ENCODE peak calls at places on chromosomes 3 and 15, in eight cellular contexts. One of them, this sample, is unnamed.

GRCh38 chr3:29291262-29291981 is 10.6 kb downstream of the RBMS3 start:
- DNase-seq in A549: no peak
- DNase-seq in lower leg skin: no peak
- DNase-seq in breast epithelium: no peak
- DNase-seq in tibial nerve: no peak
- DNase-seq in right lobe of liver: no peak
- DNase-seq in spleen: no peak
- DNase-seq in prostate gland: no peak
- DNase-seq in this sample: no peak

GRCh38 chr3:22016197-22016596 is 265.2 kb upstream of the ZNF385D start:
- DNase-seq in breast epithelium: no peak
- DNase-seq in lower leg skin: no peak
- DNase-seq in spleen: no peak
- DNase-seq in right lobe of liver: no peak
- DNase-seq in prostate gland: no peak
- DNase-seq in A549: no peak
- DNase-seq in tibial nerve: no peak
- DNase-seq in this sample: no peak

GRCh38 chr3:183460059-183461052 is 31.9 kb upstream of the MCF2L2 start:
- DNase-seq in prostate gland: no peak
- DNase-seq in A549: no peak
- DNase-seq in right lobe of liver: no peak
- DNase-seq in lower leg skin: no peak
- DNase-seq in breast epithelium: no peak
- DNase-seq in tibial nerve: no peak
- DNase-seq in spleen: no peak
- DNase-seq in this sample: no peak

GRCh38 chr3:176737480-176738147 is 459.7 kb downstream of the TBL1XR1 start:
- DNase-seq in prostate gland: no peak
- DNase-seq in lower leg skin: no peak
- DNase-seq in spleen: no peak
- DNase-seq in right lobe of liver: no peak
- DNase-seq in breast epithelium: no peak
- DNase-seq in tibial nerve: no peak
- DNase-seq in A549: no peak
- DNase-seq in this sample: no peak

GRCh38 chr3:101533603-101533968 is 20.6 kb upstream of the SENP7 start:
- DNase-seq in right lobe of liver: no peak
- DNase-seq in tibial nerve: no peak
- DNase-seq in prostate gland: no peak
- DNase-seq in lower leg skin: no peak
- DNase-seq in spleen: no peak
- DNase-seq in A549: no peak
- DNase-seq in breast epithelium: no peak
- DNase-seq in this sample: no peak

GRCh38 chr3:130849111-130849552 is 44.8 kb upstream of the ATP2C1 start:
- DNase-seq in lower leg skin: no peak
- DNase-seq in spleen: no peak
- DNase-seq in prostate gland: peak
- DNase-seq in tibial nerve: no peak
- DNase-seq in breast epithelium: peak
- DNase-seq in right lobe of liver: no peak
- DNase-seq in A549: no peak
- DNase-seq in this sample: peak

GRCh38 chr3:87227104-87227834 is at the start of gene CHMP2B:
- DNase-seq in breast epithelium: peak
- DNase-seq in right lobe of liver: peak
- DNase-seq in tibial nerve: peak
- DNase-seq in spleen: peak
- DNase-seq in A549: peak
- DNase-seq in lower leg skin: peak
- DNase-seq in prostate gland: peak
- DNase-seq in this sample: peak

GRCh38 chr15:80396094-80396493 is 8.1 kb upstream of the ARNT2 start:
- DNase-seq in tibial nerve: no peak
- DNase-seq in lower leg skin: no peak
- DNase-seq in right lobe of liver: no peak
- DNase-seq in spleen: no peak
- DNase-seq in prostate gland: no peak
- DNase-seq in A549: no peak
- DNase-seq in breast epithelium: no peak
- DNase-seq in this sample: no peak

GRCh38 chr3:131903988-131904415 is 130.8 kb downstream of the CPNE4 start:
- DNase-seq in spleen: no peak
- DNase-seq in breast epithelium: no peak
- DNase-seq in tibial nerve: no peak
- DNase-seq in lower leg skin: no peak
- DNase-seq in right lobe of liver: no peak
- DNase-seq in prostate gland: no peak
- DNase-seq in A549: peak
- DNase-seq in this sample: no peak

GRCh38 chr3:11919390-11919789 is 72.7 kb upstream of the TAMM41 start:
- DNase-seq in right lobe of liver: no peak
- DNase-seq in lower leg skin: peak
- DNase-seq in breast epithelium: no peak
- DNase-seq in prostate gland: no peak
- DNase-seq in spleen: no peak
- DNase-seq in tibial nerve: no peak
- DNase-seq in A549: no peak
- DNase-seq in this sample: peak

GRCh38 chr3:195102609-195103467 is 168.1 kb downstream of the XXYLT1 start:
- DNase-seq in breast epithelium: no peak
- DNase-seq in prostate gland: peak
- DNase-seq in A549: peak
- DNase-seq in spleen: peak
- DNase-seq in lower leg skin: no peak
- DNase-seq in tibial nerve: no peak
- DNase-seq in right lobe of liver: peak
- DNase-seq in this sample: no peak

GRCh38 chr15:91866971-91867372 is 13.5 kb downstream of the SLCO3A1 start:
- DNase-seq in tibial nerve: no peak
- DNase-seq in right lobe of liver: no peak
- DNase-seq in breast epithelium: peak
- DNase-seq in prostate gland: peak
- DNase-seq in lower leg skin: no peak
- DNase-seq in A549: no peak
- DNase-seq in spleen: no peak
- DNase-seq in this sample: no peak

GRCh38 chr3:186909078-186909853 is 21.1 kb upstream of the ST6GAL1 start:
- DNase-seq in spleen: peak
- DNase-seq in breast epithelium: no peak
- DNase-seq in prostate gland: no peak
- DNase-seq in lower leg skin: no peak
- DNase-seq in right lobe of liver: no peak
- DNase-seq in A549: no peak
- DNase-seq in tibial nerve: no peak
- DNase-seq in this sample: peak

GRCh38 chr3:105674437-105675065 is 194.3 kb downstream of the CBLB start:
- DNase-seq in prostate gland: no peak
- DNase-seq in breast epithelium: no peak
- DNase-seq in spleen: no peak
- DNase-seq in lower leg skin: no peak
- DNase-seq in tibial nerve: no peak
- DNase-seq in right lobe of liver: no peak
- DNase-seq in A549: no peak
- DNase-seq in this sample: no peak

GRCh38 chr15:40908095-40908494 is 13.8 kb downstream of the VPS18 start:
- DNase-seq in right lobe of liver: no peak
- DNase-seq in breast epithelium: no peak
- DNase-seq in prostate gland: no peak
- DNase-seq in tibial nerve: no peak
- DNase-seq in A549: no peak
- DNase-seq in lower leg skin: peak
- DNase-seq in spleen: peak
- DNase-seq in this sample: no peak

GRCh38 chr15:29821416-29822099 is 710 bp downstream of the TJP1 start:
- DNase-seq in lower leg skin: peak
- DNase-seq in tibial nerve: peak
- DNase-seq in breast epithelium: peak
- DNase-seq in right lobe of liver: peak
- DNase-seq in prostate gland: peak
- DNase-seq in A549: peak
- DNase-seq in spleen: no peak
- DNase-seq in this sample: peak

GRCh38 chr15:29822685-29823459 is 604 bp upstream of the TJP1 start:
- DNase-seq in tibial nerve: peak
- DNase-seq in breast epithelium: peak
- DNase-seq in right lobe of liver: peak
- DNase-seq in prostate gland: peak
- DNase-seq in spleen: no peak
- DNase-seq in lower leg skin: peak
- DNase-seq in A549: peak
- DNase-seq in this sample: peak

GRCh38 chr15:29819979-29820801 is 2.1 kb downstream of the TJP1 start:
- DNase-seq in tibial nerve: no peak
- DNase-seq in prostate gland: no peak
- DNase-seq in breast epithelium: no peak
- DNase-seq in spleen: no peak
- DNase-seq in right lobe of liver: no peak
- DNase-seq in A549: no peak
- DNase-seq in lower leg skin: no peak
- DNase-seq in this sample: no peak

GRCh38 chr15:29820802-29821160 is 1.5 kb downstream of the TJP1 start:
- DNase-seq in right lobe of liver: no peak
- DNase-seq in lower leg skin: no peak
- DNase-seq in tibial nerve: no peak
- DNase-seq in A549: no peak
- DNase-seq in prostate gland: no peak
- DNase-seq in breast epithelium: no peak
- DNase-seq in spleen: no peak
- DNase-seq in this sample: no peak

GRCh38 chr15:29822100-29822684 is at the start of gene TJP1:
- DNase-seq in spleen: no peak
- DNase-seq in breast epithelium: peak
- DNase-seq in A549: peak
- DNase-seq in prostate gland: peak
- DNase-seq in right lobe of liver: peak
- DNase-seq in tibial nerve: peak
- DNase-seq in lower leg skin: peak
- DNase-seq in this sample: peak
- TF ChIP-seq POLR2A in spleen: no peak
- TF ChIP-seq POLR2A in breast epithelium: no peak
- TF ChIP-seq POLR2A in A549: peak
- TF ChIP-seq POLR2A in prostate gland: peak
- TF ChIP-seq POLR2A in right lobe of liver: peak
- TF ChIP-seq POLR2A in tibial nerve: peak
- TF ChIP-seq POLR2A in lower leg skin: no peak
- TF ChIP-seq POLR2A in this sample: no peak

DNA sequence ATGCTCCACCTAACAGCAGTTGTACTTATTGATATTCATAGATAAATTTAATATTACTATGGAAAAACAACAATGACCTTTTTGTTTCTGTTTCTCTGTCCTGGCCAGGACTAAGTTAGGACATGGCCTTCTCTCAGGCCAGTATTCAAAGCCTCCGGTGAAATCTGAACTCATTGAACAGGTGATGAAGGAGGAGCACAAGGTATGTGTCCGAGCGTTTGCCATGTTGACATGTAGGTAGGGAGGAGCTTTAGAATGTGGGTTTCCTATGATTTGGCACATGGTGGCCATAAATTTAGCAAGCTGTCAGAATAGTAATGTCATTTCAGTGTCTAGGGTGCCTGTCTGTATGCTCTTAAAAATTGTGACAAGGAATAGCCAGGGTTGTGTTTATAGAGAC is 77.7 kb downstream of the USP13 start:
- DNase-seq in A549: no peak
- DNase-seq in tibial nerve: no peak
- DNase-seq in breast epithelium: no peak
- DNase-seq in right lobe of liver: no peak
- DNase-seq in prostate gland: no peak
- DNase-seq in spleen: no peak
- DNase-seq in lower leg skin: no peak
- DNase-seq in this sample: no peak
- TF ChIP-seq CTCF in A549: no peak
- TF ChIP-seq CTCF in tibial nerve: no peak
- TF ChIP-seq CTCF in breast epithelium: no peak
- TF ChIP-seq CTCF in right lobe of liver: no peak
- TF ChIP-seq CTCF in prostate gland: no peak
- TF ChIP-seq CTCF in spleen: no peak
- TF ChIP-seq CTCF in lower leg skin: no peak
- TF ChIP-seq CTCF in this sample: no peak

DNA sequence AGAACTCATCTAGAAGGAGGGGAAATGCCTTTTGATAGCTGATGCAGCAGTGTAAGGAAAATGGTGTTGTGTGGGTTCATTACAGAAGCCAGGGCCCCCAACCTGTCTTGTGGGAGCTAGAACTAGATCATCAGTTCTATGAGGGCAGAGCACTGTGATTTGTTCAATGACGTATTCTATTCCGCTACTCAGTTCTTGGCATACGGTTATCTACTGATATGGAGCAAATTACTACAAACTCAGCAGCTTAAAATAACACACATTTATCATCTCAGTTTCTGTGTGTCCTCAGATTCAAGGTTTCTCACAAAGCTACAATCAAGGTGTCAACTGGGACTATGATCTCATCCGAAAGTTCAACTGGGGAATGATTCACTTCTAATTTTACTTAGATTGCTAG is 250.5 kb downstream of the FEZF2 start:
- DNase-seq in lower leg skin: no peak
- DNase-seq in breast epithelium: no peak
- DNase-seq in right lobe of liver: no peak
- DNase-seq in prostate gland: no peak
- DNase-seq in tibial nerve: no peak
- DNase-seq in spleen: no peak
- DNase-seq in A549: no peak
- DNase-seq in this sample: no peak
- H3K4me3 ChIP-seq in lower leg skin: no peak
- H3K4me3 ChIP-seq in breast epithelium: no peak
- H3K4me3 ChIP-seq in right lobe of liver: no peak
- H3K4me3 ChIP-seq in prostate gland: no peak
- H3K4me3 ChIP-seq in tibial nerve: no peak
- H3K4me3 ChIP-seq in spleen: no peak
- H3K4me3 ChIP-seq in A549: no peak
- H3K4me3 ChIP-seq in this sample: no peak

DNA sequence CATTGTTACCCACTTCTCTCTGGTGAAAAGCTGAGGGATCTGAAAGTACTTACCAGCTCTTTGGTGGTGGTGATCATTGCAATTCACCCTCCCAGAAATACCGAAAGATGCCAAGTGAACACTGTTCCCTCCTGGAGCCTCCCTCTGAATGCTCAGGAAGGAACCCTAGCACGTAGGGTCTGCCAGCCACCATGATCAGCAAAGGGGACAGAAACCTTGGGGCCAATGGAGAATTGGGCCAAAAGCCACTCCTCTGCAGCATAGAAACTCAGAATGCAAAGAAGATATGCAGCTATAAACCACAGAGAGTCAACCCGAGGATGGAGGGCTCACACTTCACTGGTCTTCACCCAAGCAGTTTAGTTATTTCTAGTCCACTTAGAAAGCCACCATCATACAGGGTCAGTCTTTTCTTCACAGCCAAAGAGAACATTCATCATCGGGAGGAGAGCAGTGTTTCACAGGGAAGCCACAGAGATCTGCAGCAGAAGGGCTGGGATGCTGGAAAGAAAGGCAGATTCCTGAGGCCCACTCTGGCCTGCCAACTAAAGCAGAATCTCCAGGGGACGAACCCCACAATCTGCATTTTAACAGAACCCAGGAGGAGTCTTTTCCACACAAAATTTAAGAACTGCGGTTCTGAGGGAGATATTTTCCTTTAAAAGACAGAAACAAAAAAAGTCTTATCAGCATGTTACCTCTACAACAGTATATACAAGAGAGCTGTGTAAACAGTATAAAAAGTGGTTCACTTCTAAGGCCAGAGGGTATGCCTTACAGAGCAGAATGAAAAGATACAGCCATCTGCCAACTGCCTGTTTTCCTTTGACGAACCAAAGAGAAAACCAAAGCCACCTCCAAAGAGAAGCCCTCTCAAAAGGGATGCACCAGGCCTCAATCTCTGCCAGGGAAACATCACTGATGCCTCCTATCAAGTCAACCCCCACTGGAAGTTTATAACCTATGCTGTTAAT is 11.3 kb downstream of the TBC1D2B start:
- DNase-seq in breast epithelium: no peak
- DNase-seq in tibial nerve: no peak
- DNase-seq in A549: no peak
- DNase-seq in lower leg skin: peak
- DNase-seq in spleen: no peak
- DNase-seq in right lobe of liver: no peak
- DNase-seq in prostate gland: no peak
- DNase-seq in this sample: no peak
- TF ChIP-seq POLR2A in breast epithelium: no peak
- TF ChIP-seq POLR2A in tibial nerve: no peak
- TF ChIP-seq POLR2A in A549: no peak
- TF ChIP-seq POLR2A in lower leg skin: no peak
- TF ChIP-seq POLR2A in spleen: no peak
- TF ChIP-seq POLR2A in right lobe of liver: no peak
- TF ChIP-seq POLR2A in prostate gland: no peak
- TF ChIP-seq POLR2A in this sample: no peak

This sample was measured in stomach.